ENCODE peak calls at places on chromosomes 12 and 14, in five cellular contexts. H is IMR-90, C is mesenchymal stem cell, A is H1, M is trophoblast cell. Z is an unnamed sample.

GRCh38 chr12:401235-402126 is at the start of gene CCDC77:
- DNase-seq in C (peak; percentile 95), H (peak; percentile 88), A (peak; percentile 80), M (peak; percentile 97), Z (peak; percentile 93)

GRCh38 chr12:6612652-6613014 is 5.5 kb upstream of the CHD4 start:
- DNase-seq in C (no peak), M (no peak), H (no peak), A (no peak), Z (no peak)

GRCh38 chr14:67571275-67571990 is 28.6 kb downstream of the PIGH start:
- DNase-seq in C (peak; percentile 63), H (peak; percentile 44), M (peak; percentile 77), A (peak; percentile 21), Z (peak; percentile 48)

GRCh38 chr12:112419269-112420133 is 754 bp downstream of the PTPN11 start:
- DNase-seq in C (peak; percentile 92), H (peak; percentile 82), M (peak; percentile 92), A (no peak), Z (peak; percentile 35)

GRCh38 chr12:8590842-8591545 is 21.7 kb downstream of the AICDA start:
- DNase-seq in A (no peak), M (peak; percentile 60), H (no peak), C (no peak), Z (no peak)

GRCh38 chr12:19065223-19065622 is 64.3 kb upstream of the PLEKHA5 start:
- DNase-seq in C (no peak), A (no peak), H (no peak), M (no peak), Z (no peak)

GRCh38 chr14:58288106-58288792 is 10.1 kb upstream of the ARID4A start:
- DNase-seq in C (no peak), A (no peak), H (no peak), M (no peak), Z (no peak)

GRCh38 chr14:31476131-31476917 is 11.5 kb downstream of the GPR33 start:
- DNase-seq in C (no peak), A (no peak), M (no peak), H (no peak), Z (no peak)

GRCh38 chr12:129079719-129080118 is 226.4 kb downstream of the GLT1D1 start:
- DNase-seq in C (no peak), H (no peak), A (no peak), M (no peak), Z (no peak)

GRCh38 chr14:31880935-31881334 is 196.2 kb upstream of the ARHGAP5 start:
- DNase-seq in C (peak; percentile 94), H (peak; percentile 90), A (no peak), M (peak; percentile 62), Z (no peak)

GRCh38 chr14:68669101-68669500 is 123.8 kb downstream of the ZFP36L1 start:
- DNase-seq in H (no peak), A (no peak), C (no peak), M (peak; percentile 95), Z (no peak)

GRCh38 chr12:20520572-20520971 is 152.2 kb downstream of the PDE3A start:
- DNase-seq in H (no peak), C (no peak), M (no peak), A (no peak), Z (no peak)

GRCh38 chr12:124919646-124920352 is 5.3 kb upstream of the UBC start:
- DNase-seq in H (peak; percentile 38), C (peak; percentile 77), A (no peak), M (peak; percentile 94), Z (no peak)

GRCh38 chr14:53218161-53218560 is 65.0 kb upstream of the DDHD1 start:
- DNase-seq in M (no peak), H (no peak), C (peak; percentile 2), A (no peak), Z (no peak)

GRCh38 chr14:72178517-72178916 is 246.3 kb downstream of the RGS6 start:
- DNase-seq in M (no peak), C (no peak), H (no peak), A (no peak), Z (no peak)

GRCh38 chr12:83954939-83955601 is 957.5 kb downstream of the SLC6A15 start:
- DNase-seq in A (no peak), C (no peak), M (no peak), H (no peak), Z (no peak)

GRCh38 chr14:34043627-34044372 is 92.9 kb upstream of the EGLN3 start:
- DNase-seq in M (peak; percentile 49), C (no peak), H (no peak), A (no peak), Z (no peak)

GRCh38 chr14:103361868-103362267 is 23.3 kb upstream of the MARK3 start:
- DNase-seq in C (peak; percentile 88), H (peak; percentile 99), A (no peak), M (peak; percentile 96), Z (no peak)

GRCh38 chr12:59119676-59120075 is 199.4 kb upstream of the LRIG3 start:
- DNase-seq in H (peak; percentile 39), C (peak; percentile 16), M (peak; percentile 47), A (no peak), Z (no peak)

GRCh38 chr12:78672033-78672432 is 192.5 kb upstream of the SYT1 start:
- DNase-seq in A (no peak), H (no peak), M (no peak), C (no peak), Z (no peak)

GRCh38 chr14:28774764-28775738 is 8.5 kb downstream of the FOXG1 start:
- DNase-seq in C (no peak), M (no peak), H (no peak), A (no peak), Z (no peak)

DNA sequence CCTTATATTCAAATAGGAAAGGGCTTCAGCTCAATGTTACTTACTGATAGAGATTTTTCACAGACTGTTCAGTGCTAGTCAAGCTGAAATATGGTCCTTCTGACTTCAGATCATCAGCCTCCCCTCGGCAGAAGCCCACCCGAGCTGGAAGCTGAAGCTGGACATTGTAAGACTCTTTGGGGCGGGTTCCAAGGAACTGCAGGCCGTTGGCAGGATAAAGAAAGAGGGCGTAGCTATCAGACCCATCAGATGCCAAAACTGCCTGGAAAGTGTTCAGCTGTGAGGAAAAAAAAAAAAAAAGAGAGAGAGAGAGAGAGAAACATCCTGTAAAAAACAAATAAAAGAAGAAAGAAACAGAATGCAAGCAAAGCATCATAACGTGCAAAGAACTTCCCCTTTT is 8.8 kb downstream of the NID2 start:
- DNase-seq in C (no peak), H (no peak), M (no peak), A (no peak), Z (no peak)
- H3K4me3 ChIP-seq in C (peak overlapping the region; percentile 50), H (no peak overlapping the region), M (no peak overlapping the region), A (no peak overlapping the region), Z (no peak overlapping the region)

GRCh38 chr12:113591480-113591971 is 119.9 kb upstream of the LHX5 start:
- DNase-seq in A (no peak), C (no peak), M (no peak), H (no peak), Z (no peak)
- H3K14ac ChIP-seq in A (no peak overlapping the region), C (no peak overlapping the region), M (no peak overlapping the region), H (no peak overlapping the region), Z (no peak overlapping the region)

DNA sequence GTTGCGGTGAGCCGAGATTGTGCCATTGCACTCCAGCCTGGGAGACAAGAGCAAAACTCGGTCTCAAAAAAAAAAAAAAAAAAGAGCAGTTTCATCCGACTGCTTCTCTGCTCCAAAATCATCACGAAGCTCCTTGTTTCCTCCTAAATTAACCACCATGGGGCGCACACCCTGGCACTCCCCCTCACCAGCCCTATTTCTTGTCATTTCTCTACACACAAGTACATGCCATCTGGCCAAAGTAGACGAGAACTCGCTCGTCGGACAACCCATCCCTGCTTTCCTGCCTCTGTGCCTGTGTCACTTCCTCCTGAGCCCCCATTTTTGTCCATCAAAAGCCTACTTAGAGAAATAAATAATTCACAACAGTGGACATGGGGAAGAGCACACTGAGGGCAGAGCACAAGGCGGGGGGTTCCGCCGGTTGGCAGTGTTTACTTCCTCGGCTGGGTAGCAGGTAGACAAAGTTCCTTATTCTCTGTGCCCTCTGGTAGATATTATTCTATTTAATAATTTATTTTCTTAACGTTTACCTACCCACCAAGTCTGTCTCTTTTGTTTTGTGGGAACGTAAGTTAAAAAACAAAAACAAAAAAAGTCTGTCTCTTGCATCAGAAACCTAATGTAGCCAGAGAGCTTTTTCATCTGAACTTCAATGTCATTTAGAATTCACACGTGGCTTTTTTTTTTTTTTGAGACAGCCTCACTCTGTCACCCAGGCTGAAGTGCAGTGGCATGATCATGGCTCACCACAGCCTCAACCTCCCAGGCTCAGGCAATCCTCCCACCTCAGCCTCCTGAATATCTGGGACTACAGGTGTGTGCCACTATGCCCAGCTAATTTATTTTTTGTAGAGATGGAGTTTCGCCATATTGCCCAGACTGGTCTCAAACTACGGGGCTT is 6.0 kb downstream of the VPS37B start:
- DNase-seq in A (no peak), M (no peak), H (no peak), C (no peak), Z (no peak)
- H3K9ac ChIP-seq in A (no peak overlapping the region), M (no peak overlapping the region), H (no peak overlapping the region), C (no peak overlapping the region), Z (no peak overlapping the region)

GRCh38 chr14:75928587-75929230 is 53.1 kb downstream of the TGFB3 start:
- DNase-seq in A (no peak), H (peak; percentile 8), C (no peak), M (no peak), Z (no peak)
- H3K4me3 ChIP-seq in A (no peak overlapping the region), H (no peak overlapping the region), C (peak overlapping the region; percentile 12), M (no peak overlapping the region), Z (no peak overlapping the region)

GRCh38 chr14:104678901-104679705 is 10.3 kb upstream of the INF2 start:
- DNase-seq in M (no peak), C (no peak), H (no peak), A (no peak), Z (no peak)
- H3K14ac ChIP-seq in M (peak overlapping the region; percentile 98), C (no peak overlapping the region), H (peak overlapping the region; percentile 59), A (no peak overlapping the region), Z (peak overlapping the region; percentile 58)

GRCh38 chr14:60656755-60657608 is 7.7 kb upstream of the SIX1 start:
- DNase-seq in C (peak; percentile 76), A (no peak), M (peak; percentile 55), H (peak; percentile 73), Z (peak; percentile 68)
- H3K9ac ChIP-seq in C (peak overlapping the region; percentile 91), A (no peak overlapping the region), M (peak overlapping the region; percentile 28), H (peak overlapping the region; percentile 96), Z (peak overlapping the region; percentile 86)

GRCh38 chr14:105060751-105061427 is 4.3 kb downstream of the GPR132 start:
- DNase-seq in M (no peak), H (no peak), A (no peak), C (no peak), Z (no peak)
- H3K4me3 ChIP-seq in M (no peak overlapping the region), H (no peak overlapping the region), A (no peak overlapping the region), C (no peak overlapping the region), Z (no peak overlapping the region)